ENCODE peak calls at places on chromosome 2, in eight cellular contexts. One of them, this sample, is unnamed.

GRCh38 chr2:88720399-88720798 is 28.9 kb downstream of the RPIA start:
- DNase-seq in ovary: no peak
- DNase-seq in sigmoid colon: no peak
- DNase-seq in esophagus muscularis mucosa: no peak
- DNase-seq in heart left ventricle: no peak
- DNase-seq in breast epithelium: no peak
- DNase-seq in A549: no peak
- DNase-seq in uterus: no peak
- DNase-seq in this sample: no peak

GRCh38 chr2:130288467-130289403 is 54.0 kb upstream of the IMP4 start:
- DNase-seq in ovary: no peak
- DNase-seq in sigmoid colon: no peak
- DNase-seq in esophagus muscularis mucosa: no peak
- DNase-seq in heart left ventricle: no peak
- DNase-seq in breast epithelium: no peak
- DNase-seq in A549: no peak
- DNase-seq in uterus: no peak
- DNase-seq in this sample: no peak

GRCh38 chr2:236775521-236775920 is 205.9 kb downstream of the ACKR3 start:
- DNase-seq in ovary: no peak
- DNase-seq in sigmoid colon: no peak
- DNase-seq in esophagus muscularis mucosa: no peak
- DNase-seq in heart left ventricle: no peak
- DNase-seq in breast epithelium: no peak
- DNase-seq in A549: no peak
- DNase-seq in uterus: no peak
- DNase-seq in this sample: no peak

GRCh38 chr2:223654384-223654915 is 52.3 kb upstream of the SCG2 start:
- DNase-seq in ovary: no peak
- DNase-seq in sigmoid colon: no peak
- DNase-seq in esophagus muscularis mucosa: no peak
- DNase-seq in heart left ventricle: no peak
- DNase-seq in breast epithelium: no peak
- DNase-seq in A549: no peak
- DNase-seq in uterus: no peak
- DNase-seq in this sample: no peak

GRCh38 chr2:15058015-15058414 is 425.5 kb downstream of the LRATD1 start:
- DNase-seq in ovary: no peak
- DNase-seq in sigmoid colon: no peak
- DNase-seq in esophagus muscularis mucosa: peak
- DNase-seq in heart left ventricle: no peak
- DNase-seq in breast epithelium: no peak
- DNase-seq in A549: no peak
- DNase-seq in uterus: no peak
- DNase-seq in this sample: no peak

GRCh38 chr2:111178296-111178695 is 57.6 kb downstream of the BCL2L11 start:
- DNase-seq in ovary: no peak
- DNase-seq in sigmoid colon: no peak
- DNase-seq in esophagus muscularis mucosa: no peak
- DNase-seq in heart left ventricle: no peak
- DNase-seq in breast epithelium: no peak
- DNase-seq in A549: no peak
- DNase-seq in uterus: no peak
- DNase-seq in this sample: peak

GRCh38 chr2:165238295-165238694 is 919 bp upstream of the SCN2A start:
- DNase-seq in ovary: no peak
- DNase-seq in sigmoid colon: no peak
- DNase-seq in esophagus muscularis mucosa: no peak
- DNase-seq in heart left ventricle: no peak
- DNase-seq in breast epithelium: no peak
- DNase-seq in A549: no peak
- DNase-seq in uterus: no peak
- DNase-seq in this sample: no peak

GRCh38 chr2:13005761-13006336 is 289.1 kb downstream of the TRIB2 start:
- DNase-seq in ovary: peak
- DNase-seq in sigmoid colon: no peak
- DNase-seq in esophagus muscularis mucosa: no peak
- DNase-seq in heart left ventricle: no peak
- DNase-seq in breast epithelium: no peak
- DNase-seq in A549: no peak
- DNase-seq in uterus: peak
- DNase-seq in this sample: no peak

GRCh38 chr2:217248312-217248935 is 388.6 kb upstream of the TNP1 start:
- DNase-seq in ovary: peak
- DNase-seq in sigmoid colon: peak
- DNase-seq in esophagus muscularis mucosa: no peak
- DNase-seq in heart left ventricle: peak
- DNase-seq in breast epithelium: peak
- DNase-seq in A549: no peak
- DNase-seq in uterus: peak
- DNase-seq in this sample: peak

GRCh38 chr2:232368311-232368731 is 10.2 kb upstream of the ALPP start:
- DNase-seq in ovary: no peak
- DNase-seq in sigmoid colon: peak
- DNase-seq in esophagus muscularis mucosa: no peak
- DNase-seq in heart left ventricle: no peak
- DNase-seq in breast epithelium: peak
- DNase-seq in A549: peak
- DNase-seq in uterus: no peak
- DNase-seq in this sample: no peak

GRCh38 chr2:240128608-240129144 is 7.4 kb downstream of the COPS9 start:
- DNase-seq in ovary: peak
- DNase-seq in sigmoid colon: no peak
- DNase-seq in esophagus muscularis mucosa: no peak
- DNase-seq in heart left ventricle: no peak
- DNase-seq in breast epithelium: peak
- DNase-seq in A549: no peak
- DNase-seq in uterus: no peak
- DNase-seq in this sample: peak

GRCh38 chr2:38856165-38856564 is 19.6 kb downstream of the DHX57 start:
- DNase-seq in ovary: no peak
- DNase-seq in sigmoid colon: no peak
- DNase-seq in esophagus muscularis mucosa: no peak
- DNase-seq in heart left ventricle: no peak
- DNase-seq in breast epithelium: no peak
- DNase-seq in A549: no peak
- DNase-seq in uterus: no peak
- DNase-seq in this sample: no peak

GRCh38 chr2:175010848-175011254 is 5.7 kb upstream of the CHN1 start:
- DNase-seq in ovary: no peak
- DNase-seq in sigmoid colon: no peak
- DNase-seq in esophagus muscularis mucosa: no peak
- DNase-seq in heart left ventricle: no peak
- DNase-seq in breast epithelium: no peak
- DNase-seq in A549: no peak
- DNase-seq in uterus: no peak
- DNase-seq in this sample: no peak

GRCh38 chr2:235747868-235748144 is 254.0 kb downstream of the AGAP1 start:
- DNase-seq in ovary: no peak
- DNase-seq in sigmoid colon: no peak
- DNase-seq in esophagus muscularis mucosa: no peak
- DNase-seq in heart left ventricle: no peak
- DNase-seq in breast epithelium: no peak
- DNase-seq in A549: no peak
- DNase-seq in uterus: no peak
- DNase-seq in this sample: no peak

GRCh38 chr2:210476194-210477128 is at the start of gene LANCL1:
- DNase-seq in ovary: peak
- DNase-seq in sigmoid colon: peak
- DNase-seq in esophagus muscularis mucosa: peak
- DNase-seq in heart left ventricle: peak
- DNase-seq in breast epithelium: peak
- DNase-seq in A549: peak
- DNase-seq in uterus: peak
- DNase-seq in this sample: peak
- TF ChIP-seq POLR2A in ovary: peak
- TF ChIP-seq POLR2A in sigmoid colon: peak
- TF ChIP-seq POLR2A in esophagus muscularis mucosa: no peak
- TF ChIP-seq POLR2A in heart left ventricle: peak
- TF ChIP-seq POLR2A in breast epithelium: peak
- TF ChIP-seq POLR2A in A549: peak
- TF ChIP-seq POLR2A in uterus: peak
- TF ChIP-seq POLR2A in this sample: no peak

GRCh38 chr2:177618270-177619253 is 226.0 kb downstream of the AGPS start:
- DNase-seq in ovary: peak
- DNase-seq in sigmoid colon: peak
- DNase-seq in esophagus muscularis mucosa: peak
- DNase-seq in heart left ventricle: peak
- DNase-seq in breast epithelium: peak
- DNase-seq in A549: peak
- DNase-seq in uterus: peak
- DNase-seq in this sample: peak
- TF ChIP-seq POLR2A in ovary: peak
- TF ChIP-seq POLR2A in sigmoid colon: no peak
- TF ChIP-seq POLR2A in esophagus muscularis mucosa: no peak
- TF ChIP-seq POLR2A in heart left ventricle: peak
- TF ChIP-seq POLR2A in breast epithelium: peak
- TF ChIP-seq POLR2A in A549: peak
- TF ChIP-seq POLR2A in uterus: peak
- TF ChIP-seq POLR2A in this sample: no peak

GRCh38 chr2:36380624-36381481 is 25.3 kb downstream of the CRIM1 start:
- DNase-seq in ovary: peak
- DNase-seq in sigmoid colon: no peak
- DNase-seq in esophagus muscularis mucosa: no peak
- DNase-seq in heart left ventricle: peak
- DNase-seq in breast epithelium: no peak
- DNase-seq in A549: peak
- DNase-seq in uterus: no peak
- DNase-seq in this sample: no peak
- TF ChIP-seq POLR2A in ovary: no peak
- TF ChIP-seq POLR2A in sigmoid colon: no peak
- TF ChIP-seq POLR2A in esophagus muscularis mucosa: no peak
- TF ChIP-seq POLR2A in heart left ventricle: no peak
- TF ChIP-seq POLR2A in breast epithelium: no peak
- TF ChIP-seq POLR2A in A549: no peak
- TF ChIP-seq POLR2A in uterus: no peak
- TF ChIP-seq POLR2A in this sample: no peak

DNA sequence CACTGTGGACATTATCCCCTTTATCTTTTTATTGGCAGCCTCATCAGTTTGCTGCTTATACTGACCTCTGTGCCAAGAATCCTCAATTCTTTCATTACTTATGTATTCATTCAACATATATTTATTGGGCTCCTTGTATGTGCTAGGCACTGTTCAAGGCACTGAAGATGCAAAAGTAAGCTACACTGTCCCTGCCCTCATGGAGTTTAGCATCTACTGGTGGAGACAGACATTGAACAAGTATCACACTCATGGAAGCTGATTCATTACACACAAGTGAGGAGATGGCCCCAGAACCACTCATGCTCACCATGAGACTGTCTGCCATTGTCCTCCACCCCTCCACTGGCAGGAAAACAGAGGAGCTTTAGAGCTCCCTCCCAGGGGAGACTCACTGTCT is 45.2 kb downstream of the SLC40A1 start:
- DNase-seq in ovary: no peak
- DNase-seq in sigmoid colon: no peak
- DNase-seq in esophagus muscularis mucosa: no peak
- DNase-seq in heart left ventricle: no peak
- DNase-seq in breast epithelium: no peak
- DNase-seq in A549: no peak
- DNase-seq in uterus: no peak
- DNase-seq in this sample: no peak
- TF ChIP-seq POLR2A in ovary: no peak
- TF ChIP-seq POLR2A in sigmoid colon: no peak
- TF ChIP-seq POLR2A in esophagus muscularis mucosa: no peak
- TF ChIP-seq POLR2A in heart left ventricle: no peak
- TF ChIP-seq POLR2A in breast epithelium: no peak
- TF ChIP-seq POLR2A in A549: no peak
- TF ChIP-seq POLR2A in uterus: no peak
- TF ChIP-seq POLR2A in this sample: no peak

GRCh38 chr2:97656129-97656755 is 7.6 kb downstream of the ACTR1B start:
- DNase-seq in ovary: no peak
- DNase-seq in sigmoid colon: no peak
- DNase-seq in esophagus muscularis mucosa: no peak
- DNase-seq in heart left ventricle: no peak
- DNase-seq in breast epithelium: no peak
- DNase-seq in A549: no peak
- DNase-seq in uterus: no peak
- DNase-seq in this sample: no peak
- TF ChIP-seq POLR2A in ovary: no peak
- TF ChIP-seq POLR2A in sigmoid colon: no peak
- TF ChIP-seq POLR2A in esophagus muscularis mucosa: no peak
- TF ChIP-seq POLR2A in heart left ventricle: no peak
- TF ChIP-seq POLR2A in breast epithelium: no peak
- TF ChIP-seq POLR2A in A549: no peak
- TF ChIP-seq POLR2A in uterus: no peak
- TF ChIP-seq POLR2A in this sample: no peak